ENCODE peak calls at places on chromosome 17, in nine cellular contexts. G is ascending aorta; X is NCI-H2081; O is CD4-positive, CD25-positive, alpha-beta regulatory T cell; E is left lobe of liver; V is cardiac fibroblast; B is stimulated activated CD8-positive, alpha-beta memory T cell treated with anti-CD3 and anti-CD28 coated beads, Interleukin-15, amount 100 ng/mL, for 1 hour; K is tibial artery; D is mesendoderm. Y is an unnamed sample.

GRCh38 chr17:82305727-82306300 is 11.6 kb downstream of the CD7 start:
- DNase-seq in G (no peak), X (no peak), O (no peak), E (no peak), V (no peak), B (no peak), K (no peak), D (no peak), Y (no peak)

GRCh38 chr17:71496552-71496951 is 624.3 kb upstream of the SOX9 start:
- DNase-seq in G (no peak), X (no peak), O (no peak), E (no peak), V (no peak), B (no peak), K (no peak), D (no peak), Y (no peak)

GRCh38 chr17:67221062-67221998 is 23.7 kb downstream of the HELZ start:
- DNase-seq in G (no peak), X (peak; percentile 15), O (no peak), E (no peak), V (peak; percentile 78), B (no peak), K (no peak), D (peak; percentile 53), Y (no peak)

GRCh38 chr17:2794116-2794803 is 2.0 kb upstream of the RAP1GAP2 start:
- DNase-seq in G (no peak), X (no peak), O (no peak), E (no peak), V (no peak), B (no peak), K (no peak), D (no peak), Y (no peak)

GRCh38 chr17:74527081-74527480 is 4.2 kb downstream of the CD300LB start:
- DNase-seq in G (peak; percentile 46), X (no peak), O (no peak), E (no peak), V (no peak), B (no peak), K (no peak), D (no peak), Y (no peak)

GRCh38 chr17:4247981-4248388 is 15.8 kb downstream of the ANKFY1 start:
- DNase-seq in G (no peak), X (no peak), O (no peak), E (no peak), V (no peak), B (no peak), K (no peak), D (peak; percentile 69), Y (peak; percentile 58)

GRCh38 chr17:13518271-13519000 is 83.3 kb downstream of the HS3ST3A1 start:
- DNase-seq in G (no peak), X (no peak), O (no peak), E (no peak), V (no peak), B (no peak), K (no peak), D (no peak), Y (no peak)

GRCh38 chr17:28174352-28175046 is 132.0 kb downstream of the NLK start:
- DNase-seq in G (no peak), X (no peak), O (no peak), E (no peak), V (no peak), B (no peak), K (no peak), D (peak; percentile 60), Y (no peak)

GRCh38 chr17:77438241-77439204 is 297.8 kb downstream of the SEC14L1 start:
- DNase-seq in G (no peak), X (no peak), O (no peak), E (no peak), V (no peak), B (no peak), K (no peak), D (no peak), Y (no peak)

GRCh38 chr17:3835410-3836229 is 10.4 kb downstream of the NCBP3 start:
- DNase-seq in G (no peak), X (no peak), O (no peak), E (no peak), V (no peak), B (no peak), K (no peak), D (no peak), Y (no peak)

GRCh38 chr17:17757944-17758343 is 76.7 kb downstream of the RAI1 start:
- DNase-seq in G (no peak), X (peak; percentile 37), O (no peak), E (no peak), V (no peak), B (no peak), K (no peak), D (no peak), Y (no peak)

GRCh38 chr17:50501054-50501453 is 7.2 kb upstream of the MYCBPAP start:
- DNase-seq in G (no peak), X (no peak), O (no peak), E (no peak), V (peak; percentile 43), B (no peak), K (no peak), D (peak; percentile 35), Y (no peak)

GRCh38 chr17:1487939-1488825 is 4.3 kb downstream of the MYO1C start:
- DNase-seq in G (peak; percentile 95), X (peak; percentile 5), O (peak; percentile 78), E (peak; percentile 85), V (peak; percentile 95), B (peak; percentile 59), K (peak; percentile 93), D (peak; percentile 87), Y (peak; percentile 72)

GRCh38 chr17:38352245-38353083 is 820 bp downstream of the SOCS7 start:
- DNase-seq in G (peak; percentile 65), X (no peak), O (no peak), E (no peak), V (peak; percentile 27), B (no peak), K (peak; percentile 68), D (peak; percentile 67), Y (no peak)

GRCh38 chr17:40209404-40210093 is 9.6 kb upstream of the WIPF2 start:
- DNase-seq in G (no peak), X (no peak), O (no peak), E (no peak), V (peak; percentile 17), B (no peak), K (no peak), D (no peak), Y (no peak)

GRCh38 chr17:54945671-54946070 is 22.8 kb downstream of the COX11 start:
- DNase-seq in G (no peak), X (no peak), O (no peak), E (no peak), V (peak; percentile 8), B (no peak), K (no peak), D (no peak), Y (no peak)

GRCh38 chr17:75267403-75268232 is 3.4 kb downstream of the MIF4GD start:
- DNase-seq in G (no peak), X (no peak), O (no peak), E (no peak), V (no peak), B (no peak), K (no peak), D (peak; percentile 85), Y (no peak)

GRCh38 chr17:27846042-27846655 is 45.8 kb upstream of the NOS2 start:
- DNase-seq in G (no peak), X (no peak), O (no peak), E (no peak), V (no peak), B (no peak), K (no peak), D (no peak), Y (no peak)

GRCh38 chr17:54907385-54907784 is 6.7 kb downstream of the TOM1L1 start:
- DNase-seq in G (no peak), X (no peak), O (no peak), E (no peak), V (no peak), B (no peak), K (no peak), D (no peak), Y (no peak)

GRCh38 chr17:81180836-81181810 is 15.1 kb upstream of the AATK start:
- DNase-seq in G (no peak), X (no peak), O (no peak), E (no peak), V (no peak), B (no peak), K (no peak), D (no peak), Y (no peak)

GRCh38 chr17:42403150-42403549 is 14.9 kb upstream of the STAT3 start:
- DNase-seq in G (no peak), X (no peak), O (no peak), E (no peak), V (no peak), B (peak; percentile 15), K (no peak), D (peak; percentile 51), Y (no peak)

GRCh38 chr17:55607736-55608341 is 96.6 kb upstream of the SMIM36 start:
- DNase-seq in G (no peak), X (no peak), O (no peak), E (no peak), V (peak; percentile 93), B (no peak), K (no peak), D (peak; percentile 33), Y (no peak)

GRCh38 chr17:77356690-77357201 is 216.0 kb downstream of the SEC14L1 start:
- DNase-seq in G (peak; percentile 61), X (no peak), O (no peak), E (peak; percentile 46), V (no peak), B (no peak), K (no peak), D (no peak), Y (peak; percentile 85)

GRCh38 chr17:28997811-28998210 is 8.0 kb downstream of the SEZ6 start:
- DNase-seq in G (no peak), X (peak; percentile 61), O (no peak), E (no peak), V (no peak), B (no peak), K (no peak), D (no peak), Y (no peak)

GRCh38 chr17:9445424-9445823 is 130.2 kb downstream of the STX8 start:
- DNase-seq in G (no peak), X (no peak), O (no peak), E (no peak), V (no peak), B (no peak), K (no peak), D (no peak), Y (no peak)

GRCh38 chr17:58965221-58965620 is 141.5 kb downstream of the TRIM37 start:
- DNase-seq in G (no peak), X (no peak), O (no peak), E (peak; percentile 51), V (peak; percentile 10), B (no peak), K (no peak), D (no peak), Y (no peak)

GRCh38 chr17:74126179-74126900 is 77.1 kb upstream of the RPL38 start:
- DNase-seq in G (no peak), X (no peak), O (no peak), E (no peak), V (no peak), B (no peak), K (no peak), D (no peak), Y (no peak)

GRCh38 chr17:18109935-18110334 is 1.4 kb downstream of the MYO15A start:
- DNase-seq in G (no peak), X (no peak), O (no peak), E (no peak), V (no peak), B (no peak), K (no peak), D (no peak), Y (no peak)

GRCh38 chr17:62724398-62725146 is 83.5 kb downstream of the MARCHF10 start:
- DNase-seq in G (no peak), X (no peak), O (peak; percentile 28), E (no peak), V (no peak), B (peak; percentile 16), K (no peak), D (no peak), Y (peak; percentile 73)

GRCh38 chr17:66953661-66954060 is 10.8 kb upstream of the CACNG4 start:
- DNase-seq in G (no peak), X (no peak), O (no peak), E (no peak), V (no peak), B (no peak), K (no peak), D (no peak), Y (no peak)

GRCh38 chr17:18950944-18951905 is 740 bp upstream of the SLC5A10 start:
- DNase-seq in G (no peak), X (no peak), O (no peak), E (no peak), V (no peak), B (no peak), K (no peak), D (peak; percentile 59), Y (no peak)